ENCODE peak calls at places on chromosomes 1 and 21, in four cellular contexts. One of them, this sample, is unnamed.

GRCh38 chr1:169100883-169101214 is 5.6 kb upstream of the ATP1B1 start:
- DNase-seq in A549: no peak
- DNase-seq in lung: no peak
- DNase-seq in choroid plexus epithelial cell: no peak
- DNase-seq in this sample: no peak

GRCh38 chr21:38505654-38506523 is 7.6 kb upstream of the ERG start:
- DNase-seq in choroid plexus epithelial cell: peak
- DNase-seq in lung: no peak
- DNase-seq in A549: peak
- DNase-seq in this sample: no peak

GRCh38 chr1:173507205-173507846 is 30.2 kb downstream of the PRDX6 start:
- DNase-seq in lung: no peak
- DNase-seq in A549: peak
- DNase-seq in choroid plexus epithelial cell: peak
- DNase-seq in this sample: no peak

GRCh38 chr21:14836950-14837349 is 227.8 kb downstream of the NRIP1 start:
- DNase-seq in A549: no peak
- DNase-seq in lung: no peak
- DNase-seq in choroid plexus epithelial cell: no peak
- DNase-seq in this sample: no peak

GRCh38 chr1:234722904-234723588 is 113.1 kb upstream of the IRF2BP2 start:
- DNase-seq in choroid plexus epithelial cell: peak
- DNase-seq in A549: peak
- DNase-seq in lung: peak
- DNase-seq in this sample: no peak

GRCh38 chr1:36533897-36534296 is 51.2 kb upstream of the CSF3R start:
- DNase-seq in choroid plexus epithelial cell: no peak
- DNase-seq in A549: no peak
- DNase-seq in lung: no peak
- DNase-seq in this sample: no peak

GRCh38 chr1:117534995-117535467 is 70.8 kb upstream of the TENT5C start:
- DNase-seq in A549: peak
- DNase-seq in choroid plexus epithelial cell: peak
- DNase-seq in lung: peak
- DNase-seq in this sample: peak

GRCh38 chr1:162709132-162709860 is 77.0 kb downstream of the DDR2 start:
- DNase-seq in choroid plexus epithelial cell: no peak
- DNase-seq in A549: no peak
- DNase-seq in lung: no peak
- DNase-seq in this sample: no peak

GRCh38 chr1:162993866-162994265 is 75.3 kb upstream of the RGS4 start:
- DNase-seq in choroid plexus epithelial cell: no peak
- DNase-seq in A549: no peak
- DNase-seq in lung: no peak
- DNase-seq in this sample: no peak

GRCh38 chr1:94697839-94698238 is 122.3 kb upstream of the SLC44A3 start:
- DNase-seq in lung: no peak
- DNase-seq in A549: no peak
- DNase-seq in choroid plexus epithelial cell: no peak
- DNase-seq in this sample: no peak

GRCh38 chr1:5857508-5858090 is 134.6 kb downstream of the NPHP4 start:
- DNase-seq in choroid plexus epithelial cell: no peak
- DNase-seq in A549: no peak
- DNase-seq in lung: no peak
- DNase-seq in this sample: no peak

GRCh38 chr21:17853393-17854275 is 34.5 kb upstream of the C21orf91 start:
- DNase-seq in choroid plexus epithelial cell: no peak
- DNase-seq in lung: no peak
- DNase-seq in A549: no peak
- DNase-seq in this sample: no peak

GRCh38 chr1:183178490-183178889 is 7.6 kb upstream of the LAMC2 start:
- DNase-seq in choroid plexus epithelial cell: peak
- DNase-seq in A549: no peak
- DNase-seq in lung: no peak
- DNase-seq in this sample: no peak

GRCh38 chr1:44907909-44908308 is 64.9 kb upstream of the PTCH2 start:
- DNase-seq in lung: no peak
- DNase-seq in choroid plexus epithelial cell: peak
- DNase-seq in A549: no peak
- DNase-seq in this sample: no peak

GRCh38 chr1:229204863-229205777 is 65.8 kb upstream of the RAB4A start:
- DNase-seq in choroid plexus epithelial cell: peak
- DNase-seq in A549: no peak
- DNase-seq in lung: no peak
- DNase-seq in this sample: no peak

GRCh38 chr1:43703836-43704235 is 3.5 kb upstream of the ST3GAL3 start:
- DNase-seq in A549: no peak
- DNase-seq in lung: no peak
- DNase-seq in choroid plexus epithelial cell: no peak
- DNase-seq in this sample: no peak

GRCh38 chr1:27562021-27562420 is 41.9 kb downstream of the AHDC1 start:
- DNase-seq in A549: no peak
- DNase-seq in lung: no peak
- DNase-seq in choroid plexus epithelial cell: no peak
- DNase-seq in this sample: no peak

GRCh38 chr1:203287109-203287893 is 18.0 kb upstream of the BTG2 start:
- DNase-seq in lung: peak
- DNase-seq in A549: no peak
- DNase-seq in choroid plexus epithelial cell: no peak
- DNase-seq in this sample: peak

GRCh38 chr1:11708554-11709350 is 17.2 kb downstream of the DRAXIN start:
- DNase-seq in lung: no peak
- DNase-seq in choroid plexus epithelial cell: no peak
- DNase-seq in A549: peak
- DNase-seq in this sample: no peak

GRCh38 chr21:16193758-16194606 is 464.2 kb downstream of the USP25 start:
- DNase-seq in A549: peak
- DNase-seq in choroid plexus epithelial cell: peak
- DNase-seq in lung: peak
- DNase-seq in this sample: no peak

GRCh38 chr1:245987222-245987545 is 519.9 kb downstream of the SMYD3 start:
- DNase-seq in choroid plexus epithelial cell: no peak
- DNase-seq in lung: no peak
- DNase-seq in A549: no peak
- DNase-seq in this sample: no peak

GRCh38 chr1:62334434-62334833 is 15.2 kb upstream of the KANK4 start:
- DNase-seq in choroid plexus epithelial cell: no peak
- DNase-seq in A549: peak
- DNase-seq in lung: no peak
- DNase-seq in this sample: no peak
- TF ChIP-seq CTCF in choroid plexus epithelial cell: peak
- TF ChIP-seq CTCF in A549: no peak
- TF ChIP-seq CTCF in lung: no peak
- TF ChIP-seq CTCF in this sample: no peak

GRCh38 chr1:68470388-68470970 is 20.7 kb upstream of the RPE65 start:
- DNase-seq in A549: peak
- DNase-seq in lung: no peak
- DNase-seq in choroid plexus epithelial cell: peak
- DNase-seq in this sample: no peak
- TF ChIP-seq CTCF in A549: peak
- TF ChIP-seq CTCF in lung: no peak
- TF ChIP-seq CTCF in choroid plexus epithelial cell: peak
- TF ChIP-seq CTCF in this sample: no peak

GRCh38 chr1:81811757-81812371 is 11.1 kb downstream of the ADGRL2 start:
- DNase-seq in A549: peak
- DNase-seq in lung: no peak
- DNase-seq in choroid plexus epithelial cell: peak
- DNase-seq in this sample: no peak
- TF ChIP-seq CTCF in A549: peak
- TF ChIP-seq CTCF in lung: no peak
- TF ChIP-seq CTCF in choroid plexus epithelial cell: peak
- TF ChIP-seq CTCF in this sample: no peak

GRCh38 chr1:18302788-18303413 is 177.8 kb upstream of the KLHDC7A start:
- DNase-seq in lung: no peak
- DNase-seq in choroid plexus epithelial cell: no peak
- DNase-seq in A549: no peak
- DNase-seq in this sample: no peak
- TF ChIP-seq CTCF in lung: no peak
- TF ChIP-seq CTCF in choroid plexus epithelial cell: peak
- TF ChIP-seq CTCF in A549: peak
- TF ChIP-seq CTCF in this sample: no peak

This sample was measured in activated B cell treated with CpG ODN at 0.5 μM for 24 hours.